ENCODE peak calls at places on chromosome 19, in five cellular contexts. E is GM23338, K is SK-N-SH, V is prostate gland, X is endothelial cell of umbilical vein. C is an unnamed sample.

GRCh38 chr19:47836038-47836437 is 14.3 kb downstream of the CRX start:
- DNase-seq in E (no peak), K (no peak), V (no peak), X (no peak), C (no peak)

GRCh38 chr19:47240996-47241918 is 10.3 kb upstream of the BBC3 start:
- DNase-seq in E (peak; percentile 98), K (peak; percentile 84), V (peak; percentile 70), X (peak; percentile 72), C (peak; percentile 86)

GRCh38 chr19:54331626-54332025 is 7.3 kb downstream of the LILRA4 start:
- DNase-seq in E (no peak), K (no peak), V (no peak), X (no peak), C (no peak)

GRCh38 chr19:1856698-1857603 is 6.4 kb downstream of the KLF16 start:
- DNase-seq in E (peak; percentile 87), K (peak; percentile 54), V (peak; percentile 50), X (peak; percentile 76), C (peak; percentile 90)

GRCh38 chr19:44725251-44725650 is 23.3 kb upstream of the BCL3 start:
- DNase-seq in E (peak; percentile 60), K (no peak), V (no peak), X (no peak), C (no peak)

GRCh38 chr19:2495130-2495641 is 19.3 kb downstream of the GADD45B start:
- DNase-seq in E (no peak), K (peak; percentile 70), V (peak; percentile 87), X (peak; percentile 57), C (peak; percentile 93)

GRCh38 chr19:44719262-44719701 is 20.3 kb downstream of the CEACAM16 start:
- DNase-seq in E (no peak), K (no peak), V (no peak), X (peak; percentile 47), C (no peak)

GRCh38 chr19:54420383-54421168 is 5.3 kb downstream of the TTYH1 start:
- DNase-seq in E (peak; percentile 94), K (no peak), V (no peak), X (no peak), C (peak; percentile 79)

GRCh38 chr19:31214997-31215396 is 134.2 kb downstream of the TSHZ3 start:
- DNase-seq in E (no peak), K (no peak), V (no peak), X (no peak), C (no peak)

GRCh38 chr19:1774999-1775772 is 21.9 kb downstream of the ONECUT3 start:
- DNase-seq in E (peak; percentile 83), K (peak; percentile 72), V (no peak), X (no peak), C (no peak)

GRCh38 chr19:17098326-17098725 is 22.7 kb downstream of the MYO9B start:
- DNase-seq in E (no peak), K (no peak), V (no peak), X (no peak), C (no peak)

GRCh38 chr19:46860125-46860845 is 512 bp upstream of the ARHGAP35 start:
- DNase-seq in E (peak; percentile 99), K (peak; percentile 90), V (peak; percentile 98), X (peak; percentile 99), C (peak; percentile 100)

GRCh38 chr19:46221981-46222610 is 7.4 kb upstream of the IGFL1 start:
- DNase-seq in E (peak; percentile 78), K (no peak), V (peak; percentile 86), X (no peak), C (peak; percentile 71)

GRCh38 chr19:32631381-32631780 is 43.6 kb downstream of the ANKRD27 start:
- DNase-seq in E (no peak), K (no peak), V (no peak), X (no peak), C (no peak)
- TF ChIP-seq CTCF in E (no peak), K (no peak), V (no peak), X (no peak), C (no peak)

GRCh38 chr19:52138614-52139290 is 986 bp downstream of the ZNF616 start:
- DNase-seq in E (peak; percentile 92), K (peak; percentile 61), V (peak; percentile 48), X (no peak), C (no peak)
- TF ChIP-seq POLR2AphosphoS5 in E (peak; percentile 13), K (no peak), V (no peak), X (no peak), C (no peak)

GRCh38 chr19:43462887-43463380 is 2.5 kb downstream of the LYPD3 start:
- DNase-seq in E (no peak), K (no peak), V (no peak), X (no peak), C (no peak)
- TF ChIP-seq CTCF in E (no peak), K (no peak), V (no peak), X (no peak), C (no peak)

GRCh38 chr19:4807188-4807587 is 15.7 kb downstream of the FEM1A start:
- DNase-seq in E (no peak), K (no peak), V (no peak), X (no peak), C (peak; percentile 74)

GRCh38 chr19:4806384-4806783 is 14.8 kb downstream of the FEM1A start:
- DNase-seq in E (no peak), K (no peak), V (no peak), X (no peak), C (no peak)

GRCh38 chr19:4801085-4801619 is 9.6 kb downstream of the FEM1A start:
- DNase-seq in E (no peak), K (no peak), V (no peak), X (no peak), C (no peak)

GRCh38 chr19:4802711-4803110 is 11.2 kb downstream of the FEM1A start:
- DNase-seq in E (no peak), K (no peak), V (no peak), X (no peak), C (no peak)

DNA sequence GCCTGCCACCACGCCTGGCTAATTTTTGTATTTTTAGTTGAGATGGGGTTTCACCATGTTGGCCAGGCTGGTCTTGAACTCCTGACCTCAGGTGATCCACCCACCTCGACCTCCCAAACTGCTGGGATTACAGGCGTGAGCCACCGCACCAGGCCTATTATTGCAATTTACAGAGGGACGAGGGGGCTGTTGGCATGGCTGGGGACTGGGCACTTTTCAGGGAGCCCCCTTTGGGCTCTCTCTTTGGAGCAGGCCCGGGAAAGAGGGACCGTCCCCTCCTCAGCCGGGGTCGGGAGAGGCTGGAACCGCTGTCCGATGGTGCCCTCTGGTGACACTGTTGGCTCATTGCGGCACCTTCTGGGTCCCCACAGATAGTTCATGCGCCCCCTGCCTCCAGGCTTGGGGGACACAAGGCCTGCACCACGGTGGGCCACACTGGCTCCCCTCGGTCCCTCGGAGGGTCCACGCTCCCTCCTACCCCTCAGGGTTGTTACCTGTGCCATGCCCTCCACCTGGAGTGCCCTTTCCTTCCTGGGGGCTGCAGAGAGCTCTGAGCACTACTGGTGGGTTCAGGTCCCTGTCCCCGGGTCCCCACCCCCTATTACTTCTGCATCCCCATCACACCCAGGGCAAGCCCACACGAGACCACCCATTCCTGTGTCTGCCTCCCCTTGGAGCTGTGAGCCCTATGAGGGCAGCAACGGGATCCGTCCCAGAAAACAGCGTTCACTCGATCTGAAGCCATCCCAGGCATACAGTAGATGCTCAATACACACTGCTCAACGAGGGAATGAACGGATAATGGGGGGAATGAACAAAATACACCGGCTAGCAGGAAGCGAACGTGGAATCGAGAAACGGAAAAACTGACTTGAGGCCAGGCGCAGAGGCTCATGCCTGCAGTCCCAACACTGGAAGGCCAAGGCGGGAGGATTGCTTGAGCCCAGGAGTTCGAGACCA is 12.5 kb downstream of the FEM1A start:
- DNase-seq in E (peak; percentile 95), K (peak; percentile 90), V (peak; percentile 58), X (peak; percentile 56), C (no peak)
- TF ChIP-seq POLR2AphosphoS5 in E (no peak), K (no peak), V (no peak), X (no peak), C (no peak)

GRCh38 chr19:35479278-35479677 is 11.0 kb downstream of the KRTDAP start:
- DNase-seq in E (no peak), K (no peak), V (no peak), X (no peak), C (no peak)
- TF ChIP-seq CTCF in E (peak; percentile 25), K (no peak), V (no peak), X (no peak), C (no peak)

GRCh38 chr19:8367327-8368001 is 3.5 kb downstream of the ANGPTL4 start:
- DNase-seq in E (peak; percentile 84), K (peak; percentile 95), V (peak; percentile 53), X (peak; percentile 96), C (peak; percentile 97)
- TF ChIP-seq POLR2AphosphoS5 in E (no peak), K (peak; percentile 83), V (peak; percentile 53), X (peak; percentile 98), C (peak; percentile 45)

DNA sequence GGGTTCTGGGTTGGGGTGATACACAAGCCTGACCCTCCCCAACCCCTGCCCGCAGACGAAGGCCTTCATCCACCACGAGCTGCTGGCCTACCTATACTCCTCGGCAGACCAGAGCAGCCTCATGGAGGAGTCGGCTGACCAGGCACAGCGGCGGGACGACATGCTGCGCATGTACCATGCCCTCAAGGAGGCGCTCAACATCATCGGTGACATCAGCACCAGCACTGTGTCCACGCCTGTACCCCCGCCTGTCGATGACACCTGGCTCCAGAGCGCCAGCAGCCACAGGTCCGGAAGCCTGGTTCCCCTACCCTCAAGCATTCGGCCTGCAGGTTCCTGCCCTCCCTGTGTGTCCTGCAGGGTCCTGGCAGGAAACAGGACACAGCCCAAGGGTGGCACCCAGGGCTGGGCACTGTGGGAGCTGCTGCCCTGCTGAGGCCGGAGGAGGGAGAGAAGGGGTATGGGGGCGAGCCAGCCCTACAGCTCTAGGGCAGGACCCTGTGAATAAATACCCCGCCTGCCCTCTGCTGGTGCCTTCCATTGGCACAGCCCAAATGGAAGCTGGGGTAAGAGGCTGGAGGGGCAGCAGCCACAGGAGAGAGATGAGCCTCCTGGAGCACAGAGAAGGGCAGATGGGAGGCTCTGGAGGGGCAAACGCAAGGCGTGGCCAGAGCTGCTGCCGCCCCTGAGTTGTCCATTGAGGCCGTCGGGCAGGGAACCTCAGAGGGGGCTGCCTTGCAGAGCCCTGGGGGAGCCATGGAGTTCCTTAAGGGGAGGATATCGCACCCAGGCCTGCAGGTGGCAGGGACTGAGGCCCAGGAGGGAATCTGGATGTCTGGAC is 6.8 kb downstream of the TMED1 start:
- DNase-seq in E (peak; percentile 74), K (peak; percentile 36), V (no peak), X (no peak), C (no peak)
- TF ChIP-seq CTCF in E (peak; percentile 67), K (no peak), V (no peak), X (no peak), C (no peak)

GRCh38 chr19:38270587-38271167 is 6.3 kb downstream of the SPINT2 start:
- DNase-seq in E (no peak), K (no peak), V (no peak), X (no peak), C (no peak)
- TF ChIP-seq POLR2AphosphoS5 in E (no peak), K (no peak), V (no peak), X (no peak), C (no peak)

GRCh38 chr19:35179830-35180229 is 25.3 kb downstream of the FXYD5 start:
- DNase-seq in E (no peak), K (no peak), V (no peak), X (no peak), C (no peak)
- TF ChIP-seq CTCF in E (no peak), K (no peak), V (no peak), X (no peak), C (no peak)

GRCh38 chr19:29370276-29370675 is 155.5 kb upstream of the VSTM2B start:
- DNase-seq in E (no peak), K (no peak), V (no peak), X (no peak), C (no peak)
- TF ChIP-seq POLR2AphosphoS5 in E (no peak), K (no peak), V (no peak), X (no peak), C (no peak)

C was measured in sigmoid colon.